ENCODE peak calls at places on chromosomes 13 and 19, in seven cellular contexts. U is brain microvascular endothelial cell, L is neural progenitor cell, W is neural crest cell, Q is HuH-7, D is HT1080, T is iPS-NIHi11. C is an unnamed sample.

GRCh38 chr13:51832471-51833152 is 12.4 kb downstream of the TMEM272 start:
- DNase-seq in L (peak), D (peak), Q (no peak), T (peak), W (no peak), U (no peak), C (peak)

GRCh38 chr19:2274937-2275535 is 6.9 kb downstream of the PEAK3 start:
- DNase-seq in U (peak), L (peak), D (peak), W (peak), T (peak), Q (peak), C (peak)

GRCh38 chr13:110113284-110113764 is 193.6 kb downstream of the COL4A1 start:
- DNase-seq in Q (no peak), U (peak), W (no peak), T (no peak), L (no peak), D (peak), C (peak)

GRCh38 chr13:73451120-73452029 is 392.6 kb downstream of the KLF5 start:
- DNase-seq in D (no peak), T (no peak), W (no peak), Q (peak), U (no peak), L (no peak), C (no peak)

GRCh38 chr19:3324405-3324856 is 42.0 kb upstream of the NFIC start:
- DNase-seq in D (peak), W (peak), U (peak), Q (peak), L (peak), T (peak), C (peak)

GRCh38 chr19:10361569-10362011 is 18.8 kb downstream of the TYK2 start:
- DNase-seq in Q (no peak), D (no peak), T (no peak), U (no peak), W (no peak), L (no peak), C (no peak)

GRCh38 chr13:64798422-64798821 is 2431.7 kb downstream of the PCDH9 start:
- DNase-seq in W (no peak), L (no peak), D (no peak), Q (no peak), U (no peak), T (no peak), C (no peak)

GRCh38 chr19:51702103-51702753 is 9.1 kb downstream of the SPACA6 start:
- DNase-seq in W (no peak), D (no peak), T (peak), U (no peak), Q (no peak), L (peak), C (peak)

GRCh38 chr19:55362990-55363716 is at the start of gene GARIN5B:
- DNase-seq in Q (no peak), D (no peak), T (peak), U (no peak), W (no peak), L (peak), C (no peak)

GRCh38 chr19:40407714-40408600 is 5.2 kb downstream of the PRX start:
- DNase-seq in D (no peak), T (no peak), W (no peak), Q (no peak), L (no peak), U (no peak), C (no peak)

GRCh38 chr13:59702269-59702668 is 461.5 kb downstream of the DIAPH3 start:
- DNase-seq in T (no peak), W (no peak), D (no peak), L (no peak), Q (no peak), U (no peak), C (no peak)

GRCh38 chr19:4343056-4343844 is at the start of gene MPND:
- DNase-seq in D (peak), T (peak), L (peak), Q (peak), U (peak), W (peak), C (peak)

GRCh38 chr13:98586400-98587144 is 9.7 kb upstream of the STK24 start:
- DNase-seq in W (no peak), T (no peak), D (no peak), U (no peak), Q (no peak), L (no peak), C (no peak)

GRCh38 chr13:24221007-24221406 is 60.5 kb downstream of the SPATA13 start:
- DNase-seq in L (no peak), Q (peak), U (no peak), W (no peak), D (no peak), T (no peak), C (no peak)

GRCh38 chr13:93173656-93174055 is 53.0 kb upstream of the GPC6 start:
- DNase-seq in U (no peak), L (no peak), W (no peak), Q (no peak), D (no peak), T (no peak), C (no peak)

GRCh38 chr19:3249408-3249807 is 24.9 kb downstream of the CELF5 start:
- DNase-seq in U (no peak), W (no peak), T (peak), L (peak), Q (no peak), D (peak), C (peak)

GRCh38 chr13:40665754-40666057 is 735 bp downstream of the FOXO1 start:
- DNase-seq in Q (no peak), T (no peak), D (no peak), L (no peak), U (no peak), W (no peak), C (peak)

GRCh38 chr13:47256618-47257017 is 359.8 kb upstream of the HTR2A start:
- DNase-seq in T (no peak), L (no peak), U (peak), D (peak), Q (no peak), W (no peak), C (peak)

GRCh38 chr13:93345061-93345460 is 118.5 kb downstream of the GPC6 start:
- DNase-seq in Q (no peak), D (no peak), U (no peak), L (no peak), W (no peak), T (no peak), C (no peak)

GRCh38 chr19:41993612-41994483 is at the start of gene ATP1A3:
- DNase-seq in D (no peak), Q (no peak), W (peak), L (peak), T (peak), U (peak), C (peak)

GRCh38 chr19:3283246-3283751 is 58.8 kb downstream of the CELF5 start:
- DNase-seq in D (no peak), U (no peak), W (no peak), Q (no peak), L (no peak), T (no peak), C (no peak)

GRCh38 chr19:18100710-18101109 is 3.1 kb downstream of the MAST3 start:
- DNase-seq in Q (no peak), T (peak), W (peak), L (peak), U (no peak), D (no peak), C (no peak)

GRCh38 chr19:14383898-14384669 is 2.8 kb downstream of the ADGRE5 start:
- DNase-seq in W (no peak), L (no peak), Q (no peak), U (peak), D (peak), T (no peak), C (peak)

GRCh38 chr19:3163230-3163886 is 15.2 kb upstream of the S1PR4 start:
- DNase-seq in W (peak), L (peak), D (peak), Q (peak), T (peak), U (peak), C (peak)

GRCh38 chr13:63944896-63945295 is 2529.2 kb upstream of the PCDH20 start:
- DNase-seq in Q (no peak), U (no peak), W (no peak), D (no peak), L (no peak), T (no peak), C (no peak)

GRCh38 chr13:28849441-28849840 is 29.3 kb downstream of the MTUS2 start:
- DNase-seq in W (no peak), T (no peak), L (no peak), U (no peak), Q (no peak), D (no peak), C (no peak)

GRCh38 chr13:114132419-114133121 is at the start of gene RASA3:
- DNase-seq in Q (no peak), U (peak), W (peak), T (peak), L (peak), D (peak), C (peak)